ENCODE peak calls at places on chromosomes 2 and 18, in four cellular contexts. C, G, Q and E are unnamed samples.

GRCh38 chr18:50331691-50332090 is 43.2 kb upstream of the SKA1 start:
- DNase-seq in C (no peak), Q (no peak), G (no peak), E (no peak)

GRCh38 chr18:73908323-73908722 is 239.3 kb downstream of the FBXO15 start:
- DNase-seq in G (no peak), C (no peak), Q (no peak), E (no peak)

GRCh38 chr18:57775937-57776336 is 27.2 kb downstream of the ATP8B1 start:
- DNase-seq in Q (no peak), G (no peak), C (no peak), E (no peak)

GRCh38 chr2:152648336-152648735 is 68.9 kb downstream of the PRPF40A start:
- DNase-seq in Q (peak), G (no peak), C (no peak), E (no peak)

GRCh38 chr18:1094408-1094807 is 189.7 kb downstream of the ADCYAP1 start:
- DNase-seq in C (no peak), Q (no peak), G (no peak), E (no peak)

GRCh38 chr2:172921538-172922236 is 154.0 kb upstream of the MAP3K20 start:
- DNase-seq in C (no peak), G (no peak), Q (no peak), E (no peak)

GRCh38 chr2:102592601-102593000 is 26.8 kb upstream of the SLC9A2 start:
- DNase-seq in Q (peak), C (no peak), G (peak), E (no peak)

GRCh38 chr2:156708051-156708450 is 271.9 kb downstream of the GPD2 start:
- DNase-seq in C (no peak), Q (no peak), G (no peak), E (no peak)

GRCh38 chr18:12345491-12346239 is 31.4 kb downstream of the AFG3L2 start:
- DNase-seq in Q (no peak), G (no peak), C (no peak), E (no peak)

GRCh38 chr2:176418768-176419167 is 149.5 kb downstream of the MTX2 start:
- DNase-seq in C (no peak), Q (no peak), G (no peak), E (no peak)

GRCh38 chr2:165008916-165009315 is 53.6 kb upstream of the SLC38A11 start:
- DNase-seq in C (no peak), Q (no peak), G (no peak), E (no peak)

GRCh38 chr2:227455200-227455599 is 16.8 kb upstream of the AGFG1 start:
- DNase-seq in C (no peak), G (peak), Q (no peak), E (no peak)

GRCh38 chr2:148645925-148646559 is 1.5 kb downstream of the EPC2 start:
- DNase-seq in G (peak), C (peak), Q (peak), E (peak)

GRCh38 chr2:33177627-33178026 is 230.9 kb downstream of the LTBP1 start:
- DNase-seq in G (no peak), Q (no peak), C (no peak), E (no peak)

GRCh38 chr2:98280376-98281102 is 65.7 kb upstream of the CNGA3 start:
- DNase-seq in C (no peak), G (no peak), Q (no peak), E (no peak)

GRCh38 chr2:44741507-44741906 is 200.0 kb upstream of the SIX3 start:
- DNase-seq in G (no peak), Q (no peak), C (no peak), E (no peak)

GRCh38 chr2:44107086-44107740 is 61.5 kb upstream of the PPM1B start:
- DNase-seq in Q (no peak), G (no peak), C (no peak), E (no peak)

GRCh38 chr2:95073856-95074662 is 47.5 kb downstream of the MRPS5 start:
- DNase-seq in C (no peak), Q (no peak), G (no peak), E (no peak)

GRCh38 chr2:127157651-127158460 is 50.9 kb upstream of the BIN1 start:
- DNase-seq in C (no peak), Q (peak), G (no peak), E (no peak)

GRCh38 chr18:60684843-60685513 is 312.4 kb upstream of the MC4R start:
- DNase-seq in C (no peak), G (peak), Q (peak), E (no peak)

GRCh38 chr2:108449410-108450200 is 599 bp downstream of the GCC2 start:
- DNase-seq in G (no peak), Q (peak), C (no peak), E (no peak)

GRCh38 chr2:152825834-152826233 is 107.4 kb downstream of the ARL6IP6 start:
- DNase-seq in G (no peak), Q (no peak), C (no peak), E (no peak)

GRCh38 chr2:9808334-9809063 is 34.8 kb upstream of the TAF1B start:
- DNase-seq in Q (no peak), C (no peak), G (no peak), E (no peak)

GRCh38 chr18:79867666-79868065 is 69.9 kb downstream of the KCNG2 start:
- DNase-seq in Q (no peak), C (no peak), G (no peak), E (no peak)

GRCh38 chr2:6447209-6447608 is 418.5 kb downstream of the CMPK2 start:
- DNase-seq in G (no peak), C (no peak), Q (no peak), E (no peak)

GRCh38 chr2:113240150-113240914 is 38.4 kb downstream of the PAX8 start:
- DNase-seq in G (no peak), C (no peak), Q (no peak), E (no peak)

GRCh38 chr2:109223490-109223889 is 94.5 kb downstream of the SH3RF3 start:
- DNase-seq in G (no peak), C (no peak), Q (no peak), E (no peak)

GRCh38 chr2:28665041-28665704 is 86.5 kb upstream of the PPP1CB start:
- DNase-seq in C (no peak), Q (no peak), G (no peak), E (no peak)

GRCh38 chr2:39640107-39640506 is 25.6 kb upstream of the TMEM178A start:
- DNase-seq in Q (no peak), C (no peak), G (no peak), E (no peak)

GRCh38 chr2:43224571-43225092 is 1.8 kb downstream of the ZFP36L2 start:
- DNase-seq in C (peak), Q (peak), G (peak), E (peak)

GRCh38 chr2:197598450-197598849 is 76.9 kb downstream of the RFTN2 start:
- DNase-seq in Q (no peak), G (no peak), C (no peak), E (no peak)

GRCh38 chr2:19899853-19900525 is 1.8 kb downstream of the TTC32 start:
- DNase-seq in C (no peak), Q (no peak), G (no peak), E (no peak)